ENCODE peak calls at places on chromosome 12, in six cellular contexts. O is HCT116, X is vagina, E is HepG2, H is endothelial cell of umbilical vein, V is breast epithelium. L is an unnamed sample.
A peak's percentile ranks its signal among the peaks of the same experiment; 100 is the strongest.

GRCh38 chr12:128784030-128784770 is 39.6 kb downstream of the SLC15A4 start:
- DNase-seq in O (no peak), X (no peak), E (no peak), H (no peak), V (no peak), L (no peak)

GRCh38 chr12:96774501-96775256 is 132.4 kb upstream of the NEDD1 start:
- DNase-seq in O (no peak), X (no peak), E (no peak), H (no peak), V (no peak), L (no peak)

GRCh38 chr12:117882181-117882580 is 86.6 kb downstream of the KSR2 start:
- DNase-seq in O (no peak), X (no peak), E (no peak), H (no peak), V (no peak), L (no peak)

GRCh38 chr12:51033457-51034089 is 7.4 kb upstream of the SLC11A2 start:
- DNase-seq in O (no peak), X (no peak), E (no peak), H (no peak), V (no peak), L (no peak)

GRCh38 chr12:13471471-13471870 is 274.9 kb downstream of the EMP1 start:
- DNase-seq in O (no peak), X (no peak), E (no peak), H (no peak), V (no peak), L (no peak)

GRCh38 chr12:93591137-93591868 is 18.8 kb downstream of the SOCS2 start:
- DNase-seq in O (peak; percentile 64), X (peak; percentile 94), E (no peak), H (peak; percentile 47), V (peak; percentile 64), L (peak; percentile 90)

GRCh38 chr12:50033317-50033679 is 8.0 kb upstream of the RACGAP1 start:
- DNase-seq in O (no peak), X (no peak), E (no peak), H (no peak), V (no peak), L (peak; percentile 51)

GRCh38 chr12:59651230-59651920 is 55.5 kb downstream of the SLC16A7 start:
- DNase-seq in O (no peak), X (no peak), E (peak; percentile 9), H (peak; percentile 51), V (no peak), L (no peak)

GRCh38 chr12:95220190-95220589 is 2.6 kb downstream of the VEZT start:
- DNase-seq in O (no peak), X (no peak), E (no peak), H (no peak), V (no peak), L (no peak)

GRCh38 chr12:50788562-50788961 is 24.7 kb downstream of the ATF1 start:
- DNase-seq in O (no peak), X (no peak), E (peak; percentile 32), H (no peak), V (no peak), L (no peak)

GRCh38 chr12:120759591-120760348 is 34.1 kb downstream of the ACADS start:
- DNase-seq in O (no peak), X (no peak), E (no peak), H (no peak), V (no peak), L (peak; percentile 42)

GRCh38 chr12:113742801-113743200 is 223.3 kb downstream of the RBM19 start:
- DNase-seq in O (no peak), X (no peak), E (no peak), H (no peak), V (no peak), L (no peak)

GRCh38 chr12:81617915-81618314 is 141.2 kb downstream of the PPFIA2 start:
- DNase-seq in O (no peak), X (no peak), E (no peak), H (no peak), V (no peak), L (no peak)

GRCh38 chr12:119695034-119695433 is 27.1 kb downstream of the PRKAB1 start:
- DNase-seq in O (no peak), X (no peak), E (peak; percentile 23), H (no peak), V (no peak), L (no peak)

GRCh38 chr12:818733-819132 is 66.4 kb downstream of the WNK1 start:
- DNase-seq in O (no peak), X (no peak), E (no peak), H (no peak), V (no peak), L (no peak)

GRCh38 chr12:5967645-5968415 is 22.8 kb upstream of the ANO2 start:
- DNase-seq in O (no peak), X (peak; percentile 81), E (no peak), H (no peak), V (no peak), L (peak; percentile 23)

GRCh38 chr12:82383930-82384513 is 25.7 kb downstream of the METTL25 start:
- DNase-seq in O (no peak), X (no peak), E (no peak), H (peak; percentile 85), V (no peak), L (no peak)

GRCh38 chr12:46569826-46570390 is 197.3 kb upstream of the SLC38A2 start:
- DNase-seq in O (no peak), X (no peak), E (no peak), H (no peak), V (no peak), L (no peak)

GRCh38 chr12:109967383-109968031 is 28.7 kb downstream of the GIT2 start:
- DNase-seq in O (no peak), X (no peak), E (no peak), H (no peak), V (no peak), L (no peak)

GRCh38 chr12:114123108-114123507 is 157.0 kb upstream of the RBM19 start:
- DNase-seq in O (no peak), X (no peak), E (no peak), H (no peak), V (no peak), L (no peak)

GRCh38 chr12:101670007-101670671 is 27.3 kb upstream of the CHPT1 start:
- DNase-seq in O (peak; percentile 62), X (no peak), E (peak; percentile 66), H (peak; percentile 47), V (no peak), L (peak; percentile 62)

GRCh38 chr12:94336201-94336915 is 123.3 kb downstream of the CEP83 start:
- DNase-seq in O (no peak), X (no peak), E (no peak), H (peak; percentile 81), V (no peak), L (no peak)

GRCh38 chr12:70711831-70712230 is 74.6 kb upstream of the PTPRB start:
- DNase-seq in O (no peak), X (no peak), E (peak; percentile 25), H (no peak), V (no peak), L (no peak)

GRCh38 chr12:122080149-122081107 is 1.9 kb downstream of the MLXIP start:
- DNase-seq in O (no peak), X (no peak), E (no peak), H (peak; percentile 91), V (no peak), L (peak; percentile 86)

GRCh38 chr12:65640489-65640901 is 183.8 kb upstream of the HMGA2 start:
- DNase-seq in O (no peak), X (no peak), E (no peak), H (no peak), V (no peak), L (no peak)

GRCh38 chr12:94725375-94726168 is 75.2 kb upstream of the TMCC3 start:
- DNase-seq in O (peak; percentile 38), X (peak; percentile 70), E (peak; percentile 23), H (peak; percentile 71), V (no peak), L (no peak)

DNA sequence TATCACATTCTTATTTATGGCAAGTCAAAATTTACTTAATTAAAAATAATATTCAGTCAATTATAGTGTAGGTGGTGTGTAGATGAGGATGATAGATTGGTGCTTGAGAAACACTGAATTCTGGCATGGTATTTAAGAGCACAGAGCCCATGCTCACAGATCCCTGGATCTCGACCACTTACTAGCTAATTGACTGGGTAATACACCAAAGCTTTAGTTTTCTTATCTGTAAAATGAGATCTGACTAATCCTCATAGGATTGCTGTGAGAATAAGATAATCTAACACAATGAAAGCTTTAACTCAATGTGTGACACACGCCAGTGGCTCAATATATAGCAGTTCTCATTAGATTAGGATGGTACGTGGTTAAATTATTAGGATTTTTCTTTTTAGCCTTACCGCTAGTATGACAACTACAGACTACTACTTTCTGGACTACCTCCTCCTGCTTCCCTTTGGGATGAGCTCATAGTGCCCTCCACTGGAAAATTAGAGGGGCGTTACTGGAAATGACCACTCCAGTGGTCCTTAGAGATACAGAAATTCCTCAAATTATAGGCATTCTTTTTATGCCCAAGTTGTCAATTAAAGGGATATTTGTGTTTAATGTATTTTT is 482.8 kb upstream of the TBX3 start:
- DNase-seq in O (no peak), X (no peak), E (peak; percentile 18), H (no peak), V (no peak), L (no peak)
- TF ChIP-seq CTCF in O (no peak), X (no peak), E (peak; percentile 58), H (no peak), V (no peak), L (no peak)

GRCh38 chr12:123472438-123472849 is 14.5 kb downstream of the SNRNP35 start:
- DNase-seq in O (no peak), X (no peak), E (peak; percentile 86), H (no peak), V (no peak), L (no peak)
- TF ChIP-seq POLR2AphosphoS5 in O (no peak), X (no peak), E (no peak), H (no peak), V (no peak), L (no peak)

GRCh38 chr12:127494961-127495915 is 771.7 kb upstream of the TMEM132C start:
- DNase-seq in O (no peak), X (no peak), E (no peak), H (no peak), V (no peak), L (no peak)

GRCh38 chr12:127500513-127500912 is 766.5 kb upstream of the TMEM132C start:
- DNase-seq in O (no peak), X (no peak), E (no peak), H (no peak), V (no peak), L (peak; percentile 10)

GRCh38 chr12:127501916-127502315 is 765.1 kb upstream of the TMEM132C start:
- DNase-seq in O (no peak), X (no peak), E (no peak), H (no peak), V (no peak), L (no peak)

GRCh38 chr12:127496255-127496654 is 770.7 kb upstream of the TMEM132C start:
- DNase-seq in O (no peak), X (no peak), E (no peak), H (no peak), V (no peak), L (no peak)
- TF ChIP-seq CTCF in O (no peak), X (no peak), E (no peak), H (no peak), V (no peak), L (no peak)

GRCh38 chr12:124993568-124994434 is at the start of gene BRI3BP:
- DNase-seq in O (no peak), X (no peak), E (peak; percentile 27), H (peak; percentile 36), V (no peak), L (peak; percentile 68)
- TF ChIP-seq POLR2AphosphoS5 in O (peak; percentile 79), X (no peak), E (no peak), H (no peak), V (no peak), L (no peak)

L was measured in upper lobe of left lung.